ENCODE peak calls at places on chromosomes 12 and 14, in five cellular contexts. One of them, this sample, is unnamed.

GRCh38 chr12:30847259-30847658 is 79.3 kb upstream of the TSPAN11 start:
- DNase-seq in activated naive CD4-positive, alpha-beta T cell treated with anti-CD3 and anti-CD28 coated beads, Interleukin-2, amount 50 U/mL, for 16 hours: no peak
- DNase-seq in epithelial cell of prostate: peak
- DNase-seq in skeletal muscle cell: no peak
- DNase-seq in stimulated activated CD4-positive, alpha-beta T cell treated with anti-CD3 and anti-CD28 coated beads, Interleukin-15, amount 100 ng/mL, for 24 hours: peak
- DNase-seq in this sample: peak

GRCh38 chr14:90645842-90646443 is 170.3 kb downstream of the TTC7B start:
- DNase-seq in stimulated activated CD4-positive, alpha-beta T cell treated with anti-CD3 and anti-CD28 coated beads, Interleukin-15, amount 100 ng/mL, for 24 hours: no peak
- DNase-seq in activated naive CD4-positive, alpha-beta T cell treated with anti-CD3 and anti-CD28 coated beads, Interleukin-2, amount 50 U/mL, for 16 hours: no peak
- DNase-seq in epithelial cell of prostate: peak
- DNase-seq in skeletal muscle cell: no peak
- DNase-seq in this sample: no peak

GRCh38 chr14:71296184-71296583 is 388.9 kb downstream of the PCNX1 start:
- DNase-seq in epithelial cell of prostate: no peak
- DNase-seq in skeletal muscle cell: no peak
- DNase-seq in stimulated activated CD4-positive, alpha-beta T cell treated with anti-CD3 and anti-CD28 coated beads, Interleukin-15, amount 100 ng/mL, for 24 hours: no peak
- DNase-seq in activated naive CD4-positive, alpha-beta T cell treated with anti-CD3 and anti-CD28 coated beads, Interleukin-2, amount 50 U/mL, for 16 hours: no peak
- DNase-seq in this sample: no peak

GRCh38 chr12:104286538-104287482 is 16.7 kb upstream of the EID3 start:
- DNase-seq in activated naive CD4-positive, alpha-beta T cell treated with anti-CD3 and anti-CD28 coated beads, Interleukin-2, amount 50 U/mL, for 16 hours: peak
- DNase-seq in skeletal muscle cell: peak
- DNase-seq in stimulated activated CD4-positive, alpha-beta T cell treated with anti-CD3 and anti-CD28 coated beads, Interleukin-15, amount 100 ng/mL, for 24 hours: peak
- DNase-seq in epithelial cell of prostate: peak
- DNase-seq in this sample: peak

GRCh38 chr12:48351022-48351708 is 446 bp upstream of the ZNF641 start:
- DNase-seq in activated naive CD4-positive, alpha-beta T cell treated with anti-CD3 and anti-CD28 coated beads, Interleukin-2, amount 50 U/mL, for 16 hours: no peak
- DNase-seq in epithelial cell of prostate: no peak
- DNase-seq in stimulated activated CD4-positive, alpha-beta T cell treated with anti-CD3 and anti-CD28 coated beads, Interleukin-15, amount 100 ng/mL, for 24 hours: peak
- DNase-seq in skeletal muscle cell: peak
- DNase-seq in this sample: no peak

GRCh38 chr12:79409562-79409961 is 281.2 kb downstream of the PAWR start:
- DNase-seq in stimulated activated CD4-positive, alpha-beta T cell treated with anti-CD3 and anti-CD28 coated beads, Interleukin-15, amount 100 ng/mL, for 24 hours: no peak
- DNase-seq in activated naive CD4-positive, alpha-beta T cell treated with anti-CD3 and anti-CD28 coated beads, Interleukin-2, amount 50 U/mL, for 16 hours: no peak
- DNase-seq in epithelial cell of prostate: no peak
- DNase-seq in skeletal muscle cell: peak
- DNase-seq in this sample: no peak

GRCh38 chr12:39441963-39442894 is 691 bp downstream of the KIF21A start:
- DNase-seq in stimulated activated CD4-positive, alpha-beta T cell treated with anti-CD3 and anti-CD28 coated beads, Interleukin-15, amount 100 ng/mL, for 24 hours: peak
- DNase-seq in epithelial cell of prostate: no peak
- DNase-seq in activated naive CD4-positive, alpha-beta T cell treated with anti-CD3 and anti-CD28 coated beads, Interleukin-2, amount 50 U/mL, for 16 hours: peak
- DNase-seq in skeletal muscle cell: no peak
- DNase-seq in this sample: peak

GRCh38 chr12:85363382-85364190 is 83.6 kb downstream of the ALX1 start:
- DNase-seq in epithelial cell of prostate: no peak
- DNase-seq in skeletal muscle cell: peak
- DNase-seq in stimulated activated CD4-positive, alpha-beta T cell treated with anti-CD3 and anti-CD28 coated beads, Interleukin-15, amount 100 ng/mL, for 24 hours: no peak
- DNase-seq in activated naive CD4-positive, alpha-beta T cell treated with anti-CD3 and anti-CD28 coated beads, Interleukin-2, amount 50 U/mL, for 16 hours: no peak
- DNase-seq in this sample: no peak

GRCh38 chr12:111448831-111449790 is 43.4 kb downstream of the SH2B3 start:
- DNase-seq in skeletal muscle cell: no peak
- DNase-seq in epithelial cell of prostate: no peak
- DNase-seq in stimulated activated CD4-positive, alpha-beta T cell treated with anti-CD3 and anti-CD28 coated beads, Interleukin-15, amount 100 ng/mL, for 24 hours: no peak
- DNase-seq in activated naive CD4-positive, alpha-beta T cell treated with anti-CD3 and anti-CD28 coated beads, Interleukin-2, amount 50 U/mL, for 16 hours: no peak
- DNase-seq in this sample: no peak